ENCODE peak calls at places on chromosomes 5 and 9, in seven cellular contexts. T, N, P, V, R, I and K are unnamed samples.
A peak's percentile ranks its signal among the peaks of the same experiment; 100 is the strongest.

GRCh38 chr9:15277400-15278137 is 29.4 kb downstream of the TTC39B start:
- DNase-seq in T (no peak), N (peak; percentile 52), P (no peak), V (peak; percentile 55), R (peak; percentile 33), I (no peak), K (no peak)

GRCh38 chr5:27978322-27978721 is 939.9 kb upstream of the CDH9 start:
- DNase-seq in T (no peak), N (no peak), P (no peak), V (no peak), R (no peak), I (no peak), K (no peak)

GRCh38 chr9:101445353-101446029 is 9.9 kb upstream of the ALDOB start:
- DNase-seq in T (no peak), N (peak; percentile 45), P (no peak), V (peak; percentile 57), R (no peak), I (no peak), K (no peak)

GRCh38 chr5:149857499-149857898 is 87.1 kb downstream of the PDE6A start:
- DNase-seq in T (peak; percentile 76), N (peak; percentile 82), P (no peak), V (no peak), R (no peak), I (peak; percentile 84), K (no peak)

GRCh38 chr5:175059687-175060194 is 335.4 kb downstream of the MSX2 start:
- DNase-seq in T (peak; percentile 41), N (peak; percentile 2), P (peak; percentile 27), V (peak; percentile 6), R (peak; percentile 12), I (peak; percentile 78), K (peak; percentile 4)

GRCh38 chr9:16720386-16720785 is 150.1 kb downstream of the BNC2 start:
- DNase-seq in T (no peak), N (peak; percentile 75), P (no peak), V (peak; percentile 47), R (no peak), I (no peak), K (no peak)

GRCh38 chr5:157215143-157215825 is 34.6 kb downstream of the ITK start:
- DNase-seq in T (no peak), N (no peak), P (no peak), V (no peak), R (peak; percentile 66), I (no peak), K (no peak)

GRCh38 chr9:37925786-37926736 is 22.1 kb upstream of the SLC25A51 start:
- DNase-seq in T (no peak), N (peak; percentile 29), P (no peak), V (peak; percentile 44), R (peak; percentile 48), I (no peak), K (no peak)

DNA sequence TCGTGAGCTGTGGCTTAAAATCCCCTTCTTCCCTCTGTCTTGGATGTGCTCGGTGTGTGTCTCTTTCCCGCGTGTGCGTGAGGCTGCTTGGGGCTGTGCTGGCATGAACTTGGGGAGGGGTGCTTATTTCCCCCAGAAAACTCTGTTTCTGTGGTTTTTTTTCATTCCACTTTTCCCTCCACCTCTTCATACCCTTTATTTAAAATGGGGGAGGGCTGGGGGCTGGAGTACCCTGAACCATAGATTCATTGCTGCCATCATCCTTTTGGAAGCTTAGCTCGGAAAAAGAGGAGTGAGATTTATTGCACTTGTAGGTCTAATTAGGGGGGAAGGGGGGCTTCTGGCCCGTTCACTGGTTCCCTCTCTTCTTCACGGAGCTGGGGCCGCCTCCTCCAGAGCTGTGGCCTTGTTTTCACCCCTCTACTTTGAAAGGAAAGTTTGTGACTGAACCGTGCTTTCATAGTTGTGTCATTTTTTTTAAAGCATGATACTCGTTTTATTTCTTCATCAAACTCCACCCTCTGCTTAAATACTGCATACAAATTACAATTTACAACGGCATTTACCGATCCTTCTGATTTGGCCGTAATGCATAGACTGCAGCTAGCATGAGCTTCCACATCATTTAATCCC is 2.8 kb downstream of the NR2F1 start:
- DNase-seq in T (no peak), N (no peak), P (no peak), V (peak; percentile 43), R (no peak), I (no peak), K (no peak)
- H3K4me3 ChIP-seq in T (no peak overlapping the region), N (peak overlapping the region; percentile 86), P (no peak overlapping the region), V (peak overlapping the region; percentile 98), R (no peak overlapping the region), I (peak overlapping the region; percentile 63), K (no peak overlapping the region)

GRCh38 chr5:137870647-137871339 is 3.1 kb downstream of the MYOT start:
- DNase-seq in T (no peak), N (no peak), P (no peak), V (no peak), R (no peak), I (no peak), K (no peak)

GRCh38 chr5:137867664-137868063 is at the start of gene MYOT:
- DNase-seq in T (no peak), N (no peak), P (no peak), V (no peak), R (no peak), I (no peak), K (no peak)

GRCh38 chr5:137862251-137862650 is 5.4 kb upstream of the MYOT start:
- DNase-seq in T (no peak), N (no peak), P (no peak), V (no peak), R (no peak), I (no peak), K (no peak)

GRCh38 chr5:137871571-137871970 is 3.9 kb downstream of the MYOT start:
- DNase-seq in T (no peak), N (no peak), P (no peak), V (no peak), R (no peak), I (no peak), K (no peak)

DNA sequence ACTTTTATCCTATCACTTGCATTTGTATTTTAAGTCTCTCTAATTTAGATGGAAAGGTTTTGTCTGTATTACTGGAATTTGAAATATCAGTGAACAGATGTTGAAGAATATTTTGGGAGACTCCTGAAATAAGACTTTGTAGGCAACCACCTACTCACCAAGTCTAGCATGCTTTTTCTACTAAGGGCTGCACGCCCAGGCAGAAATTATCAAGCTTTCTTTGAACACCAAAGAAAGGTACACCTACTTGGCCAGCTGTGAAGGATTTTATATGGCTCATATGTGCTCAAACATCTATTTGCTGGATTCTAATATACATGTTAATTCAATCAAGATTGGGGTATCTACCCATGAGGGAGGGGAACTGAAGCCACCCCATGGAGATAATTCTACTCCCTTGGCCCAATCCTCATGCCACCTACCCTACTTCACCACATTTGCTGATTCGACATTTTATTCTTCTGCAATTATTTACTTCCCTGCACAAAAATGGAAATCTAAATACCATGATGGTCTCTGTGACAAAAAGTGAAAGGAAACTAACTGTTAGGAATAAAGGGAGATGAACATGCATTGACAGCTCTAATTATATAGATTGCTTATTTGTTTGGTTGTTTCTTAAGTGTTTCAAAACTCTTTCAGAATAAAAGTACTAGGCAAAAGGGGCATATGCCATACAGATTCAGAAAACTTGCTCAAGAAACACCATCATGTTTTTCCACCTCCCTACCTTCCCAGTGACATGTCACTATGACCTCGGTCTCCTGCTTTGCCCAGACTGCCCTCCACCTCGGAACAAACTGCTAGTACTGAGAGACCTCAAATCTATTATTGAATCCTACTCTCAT is 895 bp upstream of the MYOT start:
- DNase-seq in T (no peak), N (no peak), P (no peak), V (no peak), R (no peak), I (no peak), K (no peak)
- H3K4me3 ChIP-seq in T (no peak overlapping the region), N (no peak overlapping the region), P (no peak overlapping the region), V (no peak overlapping the region), R (no peak overlapping the region), I (no peak overlapping the region), K (no peak overlapping the region)

DNA sequence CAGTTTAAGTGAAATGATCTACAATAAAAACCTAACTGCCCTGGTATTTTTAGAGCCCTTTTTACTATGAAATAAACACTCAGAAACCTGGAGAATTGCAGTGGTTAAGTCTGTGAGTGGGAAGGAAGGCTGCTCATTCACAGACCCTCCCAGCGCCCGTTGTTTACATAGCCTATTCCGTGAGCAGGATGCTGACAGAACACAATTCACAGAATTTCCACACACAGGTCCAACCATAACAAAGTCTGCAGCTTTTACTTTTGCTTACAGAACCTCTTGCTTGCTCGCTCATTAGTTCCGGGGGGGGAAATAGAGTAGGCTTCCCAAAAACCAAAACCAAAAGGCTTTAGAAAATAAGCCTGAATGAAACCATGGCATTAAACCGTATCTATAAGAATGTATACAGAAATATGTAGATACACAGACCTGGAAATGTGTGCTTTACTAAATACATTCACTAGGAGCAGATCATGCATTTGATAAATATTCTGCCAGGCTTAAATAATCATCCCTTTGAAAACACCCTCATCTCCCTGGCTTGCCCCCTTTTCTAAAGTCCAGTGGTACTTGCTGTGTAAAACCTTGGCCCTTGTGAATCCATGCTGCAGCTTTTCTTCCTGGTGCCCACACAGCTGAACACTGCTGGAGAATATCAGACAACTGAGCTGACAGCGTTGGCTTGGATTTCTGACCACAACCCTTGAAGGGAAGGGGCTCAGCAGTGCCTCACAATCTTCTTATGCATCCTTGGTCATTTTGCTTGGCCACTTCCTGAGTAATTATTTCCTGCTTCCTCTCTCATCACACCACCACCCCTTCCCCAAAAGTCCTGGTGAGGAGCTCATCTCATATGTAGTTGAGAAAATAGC is 128.0 kb downstream of the FANCC start:
- DNase-seq in T (peak; percentile 84), N (peak; percentile 86), P (no peak), V (no peak), R (no peak), I (peak; percentile 79), K (no peak)
- H3K4me3 ChIP-seq in T (no peak overlapping the region), N (peak overlapping the region; percentile 13), P (no peak overlapping the region), V (no peak overlapping the region), R (no peak overlapping the region), I (no peak overlapping the region), K (no peak overlapping the region)

DNA sequence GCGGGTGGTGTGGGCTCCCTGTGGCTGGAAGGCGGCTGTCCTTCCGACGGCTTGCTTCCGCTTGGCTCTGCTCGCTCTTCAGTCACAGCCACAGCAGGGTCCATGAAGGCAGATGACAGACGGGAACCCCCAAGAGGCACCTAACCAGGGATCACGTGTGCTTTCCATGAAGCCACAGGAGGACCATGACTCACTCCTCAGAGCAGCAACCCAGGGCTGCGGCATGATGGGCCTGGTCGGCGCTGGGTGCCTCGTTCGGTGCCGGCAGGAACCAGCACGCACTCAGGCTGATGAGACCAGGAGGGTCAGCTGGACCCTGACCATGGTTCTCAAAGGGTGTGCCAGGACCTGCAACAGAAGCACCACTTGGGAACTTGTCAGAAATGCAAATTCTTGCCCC is 32.8 kb upstream of the MED10 start:
- DNase-seq in T (no peak), N (no peak), P (no peak), V (no peak), R (no peak), I (peak; percentile 37), K (no peak)
- H3K4me3 ChIP-seq in T (no peak overlapping the region), N (no peak overlapping the region), P (no peak overlapping the region), V (no peak overlapping the region), R (no peak overlapping the region), I (no peak overlapping the region), K (no peak overlapping the region)